ENCODE peak calls at places on chromosome 1, in four cellular contexts. L is fibroblast of mammary gland, E is left cardiac atrium, B is A549. I is an unnamed sample.

GRCh38 chr1:61941794-61942193 is 199.5 kb downstream of the PATJ start:
- DNase-seq in L (no peak), E (no peak), B (no peak), I (no peak)

GRCh38 chr1:103106426-103107321 is 1.6 kb downstream of the COL11A1 start:
- DNase-seq in L (peak; percentile 56), B (peak; percentile 54), E (no peak), I (peak; percentile 23)

GRCh38 chr1:65734976-65735375 is 57.7 kb upstream of the PDE4B start:
- DNase-seq in E (no peak), B (no peak), L (no peak), I (no peak)

GRCh38 chr1:61973100-61973837 is 221.4 kb upstream of the L1TD1 start:
- DNase-seq in E (no peak), L (no peak), B (no peak), I (no peak)

GRCh38 chr1:157862114-157863070 is 20.8 kb upstream of the CD5L start:
- DNase-seq in B (no peak), L (no peak), E (no peak), I (no peak)

GRCh38 chr1:96544831-96545221 is 176.8 kb upstream of the PTBP2 start:
- DNase-seq in L (no peak), E (no peak), B (no peak), I (no peak)

GRCh38 chr1:238738942-238739341 is 647.4 kb upstream of the CHRM3 start:
- DNase-seq in B (no peak), L (no peak), E (no peak), I (no peak)

GRCh38 chr1:67978988-67979516 is 71.4 kb downstream of the DIRAS3 start:
- DNase-seq in L (peak; percentile 87), E (no peak), B (peak; percentile 92), I (no peak)

GRCh38 chr1:201584510-201584991 is 45.6 kb downstream of the NAV1 start:
- DNase-seq in L (peak; percentile 94), E (peak; percentile 46), B (no peak), I (no peak)

GRCh38 chr1:25821112-25821476 is 1.3 kb downstream of the MTFR1L start:
- DNase-seq in B (no peak), E (no peak), L (no peak), I (no peak)

GRCh38 chr1:88237026-88237425 is 447.0 kb upstream of the PKN2 start:
- DNase-seq in E (no peak), L (peak; percentile 79), B (no peak), I (no peak)

GRCh38 chr1:208595745-208596144 is 351.6 kb upstream of the PLXNA2 start:
- DNase-seq in B (no peak), E (no peak), L (peak; percentile 52), I (no peak)

GRCh38 chr1:153774036-153774435 is 1.2 kb upstream of the SLC27A3 start:
- DNase-seq in B (no peak), E (no peak), L (no peak), I (no peak)

GRCh38 chr1:89865498-89866385 is 44.9 kb downstream of the LRRC8D start:
- DNase-seq in E (no peak), B (peak; percentile 23), L (peak; percentile 74), I (no peak)

GRCh38 chr1:81654657-81655056 is 146.1 kb upstream of the ADGRL2 start:
- DNase-seq in L (no peak), E (no peak), B (no peak), I (no peak)

GRCh38 chr1:34236089-34236488 is 59.4 kb downstream of the C1orf94 start:
- DNase-seq in L (no peak), B (no peak), E (no peak), I (no peak)

GRCh38 chr1:200372095-200372884 is 37.5 kb downstream of the ZNF281 start:
- DNase-seq in L (peak; percentile 92), B (peak; percentile 95), E (no peak), I (peak; percentile 46)

GRCh38 chr1:106439475-106439874 is 617.0 kb upstream of the PRMT6 start:
- DNase-seq in B (no peak), L (no peak), E (no peak), I (no peak)

GRCh38 chr1:75172556-75172955 is 38.4 kb downstream of the LHX8 start:
- DNase-seq in L (no peak), B (no peak), E (no peak), I (no peak)

GRCh38 chr1:6347641-6348487 is 45.7 kb downstream of the ACOT7 start:
- DNase-seq in E (no peak), L (peak; percentile 21), B (peak; percentile 44), I (peak; percentile 85)

GRCh38 chr1:186775031-186775430 is 53.7 kb upstream of the PLA2G4A start:
- DNase-seq in B (no peak), E (no peak), L (no peak), I (no peak)

GRCh38 chr1:106620521-106620954 is 435.9 kb upstream of the PRMT6 start:
- DNase-seq in B (no peak), E (no peak), L (peak; percentile 75), I (no peak)

GRCh38 chr1:58460469-58460868 is 86.1 kb downstream of the OMA1 start:
- DNase-seq in L (peak; percentile 33), E (no peak), B (no peak), I (peak; percentile 15)

GRCh38 chr1:24181619-24182018 is 5.5 kb downstream of the IFNLR1 start:
- DNase-seq in L (no peak), E (no peak), B (no peak), I (no peak)

GRCh38 chr1:204520834-204521709 is 4.9 kb downstream of the MDM4 start:
- DNase-seq in E (no peak), B (no peak), L (peak; percentile 84), I (no peak)

GRCh38 chr1:205920861-205921558 is 22.2 kb downstream of the SLC26A9 start:
- DNase-seq in E (no peak), B (no peak), L (no peak), I (no peak)

GRCh38 chr1:95230768-95231191 is 3.2 kb upstream of the RWDD3 start:
- DNase-seq in B (no peak), L (no peak), E (no peak), I (no peak)

GRCh38 chr1:40627987-40628902 is 37.2 kb downstream of the RIMS3 start:
- DNase-seq in B (no peak), E (no peak), L (no peak), I (no peak)

GRCh38 chr1:86466109-86466844 is 2.5 kb upstream of the CLCA1 start:
- DNase-seq in E (no peak), L (no peak), B (no peak), I (no peak)

GRCh38 chr1:228348708-228349467 is 57.7 kb downstream of the TRIM11 start:
- DNase-seq in B (no peak), E (peak; percentile 6), L (no peak), I (no peak)

GRCh38 chr1:63190171-63190570 is 132.2 kb upstream of the FOXD3 start:
- DNase-seq in L (no peak), B (no peak), E (no peak), I (no peak)